ENCODE peak calls at places on chromosome 19, in four cellular contexts. Q, E, T and S are unnamed samples.
A peak's percentile ranks its signal among the peaks of the same experiment; 100 is the strongest.

GRCh38 chr19:4472174-4472974 is at the start of gene HDGFL2:
- DNase-seq in Q (no peak), T (no peak), E (no peak), S (no peak)

GRCh38 chr19:44767295-44768180 is 10.2 kb upstream of the CBLC start:
- DNase-seq in E (no peak), Q (no peak), T (peak; percentile 50), S (no peak)

GRCh38 chr19:40611096-40611495 is 9.9 kb downstream of the LTBP4 start:
- DNase-seq in T (no peak), E (peak; percentile 86), Q (no peak), S (no peak)

GRCh38 chr19:43738780-43739211 is 16.0 kb downstream of the SMG9 start:
- DNase-seq in T (no peak), Q (no peak), E (no peak), S (no peak)

GRCh38 chr19:39352549-39353285 is 10.5 kb downstream of the SAMD4B start:
- DNase-seq in Q (no peak), E (no peak), T (no peak), S (no peak)

GRCh38 chr19:2533072-2533425 is 57.1 kb downstream of the GADD45B start:
- DNase-seq in T (no peak), E (no peak), Q (no peak), S (no peak)

GRCh38 chr19:48969276-48970138 is 4.4 kb downstream of the FTL start:
- DNase-seq in T (no peak), E (peak; percentile 68), Q (no peak), S (no peak)

GRCh38 chr19:6238643-6239281 is 41.0 kb downstream of the MLLT1 start:
- DNase-seq in Q (peak; percentile 53), E (peak; percentile 70), T (no peak), S (no peak)

GRCh38 chr19:33577947-33578346 is 43.8 kb upstream of the CHST8 start:
- DNase-seq in Q (no peak), T (no peak), E (no peak), S (no peak)

GRCh38 chr19:55440411-55441105 is 2.5 kb downstream of the SHISA7 start:
- DNase-seq in Q (no peak), E (no peak), T (peak; percentile 67), S (no peak)

GRCh38 chr19:55624109-55625003 is at the start of gene ZNF784:
- DNase-seq in T (peak; percentile 96), Q (peak; percentile 93), E (peak; percentile 95), S (no peak)

GRCh38 chr19:23855676-23856075 is 59.0 kb upstream of the ZNF726 start:
- DNase-seq in T (no peak), E (no peak), Q (no peak), S (no peak)

GRCh38 chr19:7881910-7882309 is 6.4 kb upstream of the LRRC8E start:
- DNase-seq in E (no peak), T (no peak), Q (no peak), S (no peak)

GRCh38 chr19:22595918-22596341 is 38.2 kb upstream of the ZNF492 start:
- DNase-seq in E (no peak), T (no peak), Q (peak; percentile 62), S (no peak)

GRCh38 chr19:33080761-33081681 is at the start of gene GPATCH1:
- DNase-seq in E (peak; percentile 93), Q (peak; percentile 91), T (peak; percentile 91), S (peak; percentile 57)

GRCh38 chr19:4976412-4977298 is 7.7 kb downstream of the KDM4B start:
- DNase-seq in E (peak; percentile 87), T (no peak), Q (peak; percentile 57), S (peak; percentile 30)

GRCh38 chr19:30391554-30392551 is 19.7 kb downstream of the ZNF536 start:
- DNase-seq in E (no peak), Q (no peak), T (no peak), S (no peak)

GRCh38 chr19:35797663-35798062 is 15.0 kb downstream of the PRODH2 start:
- DNase-seq in Q (no peak), E (peak; percentile 67), T (no peak), S (no peak)

GRCh38 chr19:10000171-10000826 is 10.0 kb downstream of the COL5A3 start:
- DNase-seq in Q (peak; percentile 51), E (peak; percentile 73), T (peak; percentile 85), S (peak; percentile 35)

GRCh38 chr19:40358773-40359172 is 10.3 kb downstream of the PLD3 start:
- DNase-seq in E (no peak), Q (no peak), T (no peak), S (no peak)

GRCh38 chr19:48271531-48272151 is 1.8 kb downstream of the ZNF114 start:
- DNase-seq in E (peak; percentile 74), T (peak; percentile 49), Q (peak; percentile 40), S (peak; percentile 78)

GRCh38 chr19:8363803-8364771 is at the start of gene ANGPTL4:
- DNase-seq in T (peak; percentile 77), Q (peak; percentile 73), E (peak; percentile 77), S (no peak)

GRCh38 chr19:14473915-14474578 is 1.1 kb downstream of the PTGER1 start:
- DNase-seq in T (no peak), E (peak; percentile 77), Q (no peak), S (no peak)

GRCh38 chr19:54209748-54210494 is 9.3 kb downstream of the RPS9 start:
- DNase-seq in E (peak; percentile 93), Q (peak; percentile 82), T (peak; percentile 59), S (no peak)

GRCh38 chr19:53657778-53658177 is 26.0 kb downstream of the DPRX start:
- DNase-seq in T (no peak), E (no peak), Q (no peak), S (no peak)

GRCh38 chr19:15563931-15564330 is 51.1 kb upstream of the CYP4F8 start:
- DNase-seq in T (no peak), Q (no peak), E (peak; percentile 54), S (no peak)

GRCh38 chr19:38155453-38155852 is 68.6 kb downstream of the DPF1 start:
- DNase-seq in T (no peak), E (no peak), Q (no peak), S (no peak)